ENCODE peak calls at places on chromosomes 3 and 15, in six cellular contexts. Y is epithelial cell of prostate, V is left lung, F is fibroblast of lung, C is pancreas, J is MM.1S. W is an unnamed sample.
A peak's percentile ranks its signal among the peaks of the same experiment; 100 is the strongest.

GRCh38 chr15:67385971-67386370 is 131.4 kb downstream of the IQCH start:
- DNase-seq in F (peak; percentile 18), C (no peak), V (no peak), J (no peak), Y (no peak), W (no peak)

GRCh38 chr3:72123908-72124441 is 339.0 kb upstream of the PROK2 start:
- DNase-seq in J (no peak), F (peak; percentile 90), Y (peak; percentile 98), C (peak; percentile 50), V (no peak), W (no peak)

GRCh38 chr15:60758961-60759729 is 280.2 kb upstream of the ICE2 start:
- DNase-seq in C (no peak), F (peak; percentile 83), V (no peak), Y (no peak), J (no peak), W (no peak)

GRCh38 chr3:47034868-47035489 is 55.5 kb downstream of the NBEAL2 start:
- DNase-seq in J (no peak), C (no peak), F (no peak), V (no peak), Y (no peak), W (peak; percentile 19)

GRCh38 chr3:13493867-13494441 is 13.8 kb downstream of the HDAC11 start:
- DNase-seq in J (no peak), Y (no peak), C (no peak), V (no peak), F (no peak), W (peak; percentile 30)

GRCh38 chr15:80309769-80310384 is 57.9 kb upstream of the CTXND1 start:
- DNase-seq in J (no peak), Y (peak; percentile 1), F (peak; percentile 49), C (no peak), V (no peak), W (peak; percentile 5)

GRCh38 chr3:54712539-54712938 is 215.3 kb downstream of the LRTM1 start:
- DNase-seq in J (no peak), F (no peak), C (no peak), V (no peak), Y (no peak), W (no peak)

GRCh38 chr3:112814256-112814655 is 32.4 kb downstream of the CD200R1L start:
- DNase-seq in J (peak; percentile 56), V (no peak), F (peak; percentile 90), C (no peak), Y (peak; percentile 18), W (no peak)

GRCh38 chr15:64305261-64305660 is 50.7 kb downstream of the CSNK1G1 start:
- DNase-seq in V (no peak), C (no peak), J (no peak), F (no peak), Y (no peak), W (no peak)

GRCh38 chr3:197542741-197543454 is 12.9 kb downstream of the BDH1 start:
- DNase-seq in F (no peak), C (no peak), J (no peak), V (peak; percentile 68), Y (no peak), W (no peak)

GRCh38 chr3:146037697-146038096 is 123.3 kb downstream of the PLOD2 start:
- DNase-seq in Y (no peak), J (no peak), V (no peak), F (peak; percentile 15), C (no peak), W (no peak)

GRCh38 chr15:27222479-27222878 is 251.5 kb downstream of the GABRG3 start:
- DNase-seq in F (peak; percentile 54), J (no peak), C (no peak), V (no peak), Y (no peak), W (no peak)

GRCh38 chr3:32780735-32781210 is 37.0 kb upstream of the TRIM71 start:
- DNase-seq in C (peak; percentile 30), Y (no peak), F (peak; percentile 43), J (peak; percentile 42), V (peak; percentile 66), W (no peak)

GRCh38 chr3:18069564-18069963 is 327.1 kb upstream of the TBC1D5 start:
- DNase-seq in J (no peak), C (no peak), Y (no peak), V (no peak), F (no peak), W (no peak)

GRCh38 chr3:189839576-189839975 is 208.4 kb downstream of the TP63 start:
- DNase-seq in Y (no peak), V (no peak), F (peak; percentile 25), C (no peak), J (no peak), W (no peak)

GRCh38 chr15:75063338-75063737 is 39.9 kb downstream of the PPCDC start:
- DNase-seq in V (no peak), J (no peak), F (peak; percentile 93), Y (no peak), C (no peak), W (no peak)

GRCh38 chr3:17891139-17891850 is 148.9 kb upstream of the TBC1D5 start:
- DNase-seq in V (no peak), Y (peak; percentile 20), F (no peak), J (no peak), C (no peak), W (no peak)

GRCh38 chr15:63896336-63897115 is 62.8 kb upstream of the HERC1 start:
- DNase-seq in V (peak; percentile 67), C (no peak), Y (no peak), J (peak; percentile 87), F (peak; percentile 62), W (no peak)

GRCh38 chr3:165523801-165524200 is 313.4 kb downstream of the BCHE start:
- DNase-seq in F (peak; percentile 40), V (no peak), J (no peak), Y (no peak), C (no peak), W (no peak)

GRCh38 chr3:47250309-47251060 is 32.1 kb downstream of the KIF9 start:
- DNase-seq in V (peak; percentile 49), Y (no peak), J (no peak), F (peak; percentile 45), C (no peak), W (no peak)

GRCh38 chr15:101536166-101536874 is 46.8 kb upstream of the PCSK6 start:
- DNase-seq in J (no peak), V (no peak), F (no peak), C (no peak), Y (no peak), W (no peak)

GRCh38 chr15:51727141-51727897 is 10.1 kb downstream of the LYSMD2 start:
- DNase-seq in C (no peak), F (peak; percentile 12), J (no peak), V (no peak), Y (no peak), W (no peak)

GRCh38 chr15:77739591-77740378 is 107.1 kb upstream of the LINGO1 start:
- DNase-seq in Y (no peak), V (no peak), F (no peak), J (no peak), C (no peak), W (no peak)

GRCh38 chr3:27567251-27567650 is 83.1 kb upstream of the SLC4A7 start:
- DNase-seq in V (no peak), C (no peak), J (no peak), F (no peak), Y (no peak), W (no peak)

GRCh38 chr3:30453364-30454039 is 152.9 kb upstream of the TGFBR2 start:
- DNase-seq in J (no peak), V (no peak), Y (no peak), F (peak; percentile 64), C (no peak), W (no peak)

GRCh38 chr3:151770941-151771340 is 37.2 kb downstream of the AADACL2 start:
- DNase-seq in C (peak; percentile 78), V (peak; percentile 71), F (peak; percentile 37), Y (no peak), J (no peak), W (no peak)

GRCh38 chr15:47422901-47423300 is 294.4 kb upstream of the SEMA6D start:
- DNase-seq in C (no peak), J (no peak), Y (no peak), V (no peak), F (peak; percentile 54), W (no peak)

GRCh38 chr3:137071104-137071503 is 113.3 kb downstream of the IL20RB start:
- DNase-seq in J (no peak), Y (no peak), F (no peak), C (no peak), V (no peak), W (no peak)

GRCh38 chr3:135271562-135272290 is 476.7 kb downstream of the EPHB1 start:
- DNase-seq in F (no peak), V (no peak), J (no peak), Y (no peak), C (no peak), W (no peak)

GRCh38 chr15:62119926-62120273 is 45.2 kb downstream of the C2CD4B start:
- DNase-seq in F (no peak), C (no peak), V (no peak), J (no peak), Y (no peak), W (no peak)
- H3K27ac ChIP-seq in F (peak overlapping the region; percentile 62), C (no peak overlapping the region), V (peak overlapping the region; percentile 78), J (no peak overlapping the region), Y (peak overlapping the region; percentile 89), W (no peak overlapping the region)

GRCh38 chr3:35602395-35602936 is 36.9 kb upstream of the ARPP21 start:
- DNase-seq in F (no peak), C (no peak), J (no peak), Y (no peak), V (no peak), W (no peak)
- H3K27ac ChIP-seq in F (no peak overlapping the region), C (no peak overlapping the region), J (no peak overlapping the region), Y (no peak overlapping the region), V (no peak overlapping the region), W (no peak overlapping the region)

GRCh38 chr15:91689377-91689776 is 164.1 kb upstream of the SLCO3A1 start:
- DNase-seq in F (no peak), J (no peak), Y (no peak), V (no peak), C (no peak), W (no peak)

GRCh38 chr15:91694131-91694828 is 159.2 kb upstream of the SLCO3A1 start:
- DNase-seq in J (no peak), Y (no peak), F (peak; percentile 71), C (no peak), V (peak; percentile 37), W (no peak)

GRCh38 chr15:91692596-91692995 is 160.9 kb upstream of the SLCO3A1 start:
- DNase-seq in J (no peak), C (no peak), Y (no peak), F (no peak), V (no peak), W (no peak)

GRCh38 chr15:91696981-91697380 is 156.5 kb upstream of the SLCO3A1 start:
- DNase-seq in J (no peak), V (no peak), C (no peak), F (no peak), Y (no peak), W (no peak)

GRCh38 chr15:91694829-91695205 is 158.7 kb upstream of the SLCO3A1 start:
- DNase-seq in J (no peak), Y (no peak), V (no peak), F (peak; percentile 80), C (no peak), W (no peak)
- H3K27ac ChIP-seq in J (no peak overlapping the region), Y (peak overlapping the region; percentile 45), V (peak overlapping the region; percentile 91), F (peak overlapping the region; percentile 67), C (no peak overlapping the region), W (peak overlapping the region; percentile 35)

DNA sequence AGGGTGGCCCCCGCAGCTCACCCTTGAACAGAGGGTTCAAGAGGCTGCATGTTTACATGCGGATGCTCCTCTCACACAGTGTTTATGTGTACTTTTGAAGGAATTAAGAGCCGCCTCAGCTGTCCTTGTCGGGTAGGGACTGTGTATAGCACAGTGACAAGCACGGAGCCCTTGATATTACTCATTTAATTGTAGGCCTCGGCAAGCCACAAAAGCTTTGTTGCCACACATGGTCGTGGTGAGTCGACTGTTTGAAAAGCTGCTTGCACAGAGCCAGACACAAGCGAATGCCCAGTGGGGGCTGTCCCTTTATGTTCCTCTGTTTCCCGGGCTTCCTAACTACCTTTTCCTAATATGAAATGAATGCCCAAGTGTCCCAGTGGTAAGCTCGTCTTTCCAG is 4.5 kb downstream of the ESYT3 start:
- DNase-seq in Y (no peak), V (no peak), J (no peak), C (no peak), F (no peak), W (no peak)
- H3K27ac ChIP-seq in Y (no peak overlapping the region), V (no peak overlapping the region), J (no peak overlapping the region), C (no peak overlapping the region), F (no peak overlapping the region), W (no peak overlapping the region)

W was measured in substantia nigra.